ENCODE peak calls at places on chromosomes 13 and 19, in nine cellular contexts. W is astrocyte; L is heart left ventricle; J is stomach; V is cardiac muscle cell; X is effector memory CD4-positive, alpha-beta T cell; N is breast epithelium; B is GM23338; T is vagina. G is an unnamed sample. For H3K4me1, the result is how much of the 10 kb centered on the place peaks cover.

GRCh38 chr19:41311613-41312012 is 1.6 kb downstream of the CCDC97 start:
- DNase-seq in B (no peak), W (no peak), X (no peak), J (no peak), L (no peak), N (no peak), T (no peak), V (no peak), G (no peak)

GRCh38 chr19:37986048-37986750 is 79.2 kb downstream of the SIPA1L3 start:
- DNase-seq in T (no peak), B (no peak), X (no peak), N (no peak), W (no peak), J (no peak), L (no peak), V (no peak), G (no peak)

GRCh38 chr13:72458701-72459100 is 268.7 kb downstream of the MZT1 start:
- DNase-seq in N (no peak), X (no peak), V (peak), J (no peak), L (no peak), B (peak), W (peak), T (no peak), G (no peak)

GRCh38 chr13:65677906-65678305 is 1552.2 kb downstream of the PCDH9 start:
- DNase-seq in T (no peak), B (peak), X (no peak), N (no peak), W (peak), L (no peak), V (no peak), J (no peak), G (no peak)

GRCh38 chr13:45882626-45883025 is 31.1 kb upstream of the SIAH3 start:
- DNase-seq in V (no peak), X (no peak), J (no peak), T (no peak), N (no peak), B (peak), W (no peak), L (no peak), G (no peak)

GRCh38 chr13:80168089-80168850 is 172.7 kb downstream of the SPRY2 start:
- DNase-seq in X (no peak), W (peak), V (peak), L (no peak), J (no peak), B (no peak), N (no peak), T (no peak), G (no peak)

GRCh38 chr13:100827489-100828000 is 152.9 kb upstream of the TMTC4 start:
- DNase-seq in W (no peak), V (no peak), B (no peak), J (no peak), L (no peak), X (no peak), N (no peak), T (no peak), G (no peak)

GRCh38 chr19:16168465-16169081 is 4.8 kb downstream of the CIB3 start:
- DNase-seq in V (no peak), L (no peak), N (no peak), J (no peak), X (no peak), T (no peak), B (peak), W (peak), G (no peak)

GRCh38 chr13:52786747-52787146 is 47.1 kb upstream of the CNMD start:
- DNase-seq in N (no peak), W (no peak), X (no peak), J (no peak), T (no peak), L (no peak), V (no peak), B (no peak), G (no peak)

GRCh38 chr13:37870489-37870845 is 895 bp upstream of the TRPC4 start:
- DNase-seq in W (peak), X (no peak), T (no peak), N (no peak), B (no peak), V (no peak), L (no peak), J (no peak), G (no peak)

GRCh38 chr13:95184317-95184716 is 116.9 kb downstream of the ABCC4 start:
- DNase-seq in J (no peak), L (no peak), T (no peak), W (no peak), X (no peak), V (no peak), N (no peak), B (no peak), G (no peak)

GRCh38 chr13:53150568-53150967 is 122.0 kb downstream of the OLFM4 start:
- DNase-seq in W (no peak), L (no peak), B (no peak), V (no peak), N (no peak), X (no peak), J (peak), T (no peak), G (no peak)

GRCh38 chr13:99730403-99730802 is 229.1 kb downstream of the TM9SF2 start:
- DNase-seq in J (no peak), N (no peak), W (no peak), B (no peak), X (no peak), T (no peak), V (no peak), L (no peak), G (no peak)

GRCh38 chr19:47436712-47437401 is 17.5 kb upstream of the MEIS3 start:
- DNase-seq in L (peak), V (peak), T (no peak), N (peak), B (peak), X (peak), W (no peak), J (peak), G (no peak)

GRCh38 chr13:110339975-110340550 is 33.0 kb downstream of the COL4A2 start:
- DNase-seq in T (no peak), X (no peak), N (no peak), L (no peak), W (no peak), V (no peak), J (no peak), B (no peak), G (no peak)

GRCh38 chr19:32652893-32653625 is 21.9 kb downstream of the ANKRD27 start:
- DNase-seq in X (no peak), V (peak), W (peak), J (peak), N (peak), B (no peak), L (peak), T (no peak), G (no peak)

GRCh38 chr19:30696514-30696913 is 324.3 kb downstream of the ZNF536 start:
- DNase-seq in X (no peak), V (peak), B (peak), W (no peak), L (peak), T (no peak), N (no peak), J (no peak), G (no peak)

GRCh38 chr13:97384366-97384765 is 49.6 kb upstream of the RAP2A start:
- DNase-seq in T (no peak), J (no peak), V (no peak), W (no peak), N (no peak), X (no peak), L (no peak), B (no peak), G (no peak)

GRCh38 chr13:114099191-114099590 is 33.2 kb downstream of the RASA3 start:
- DNase-seq in W (peak), V (peak), N (no peak), X (no peak), L (peak), B (no peak), T (no peak), J (no peak), G (peak)

GRCh38 chr13:89380101-89380500 is 1708.9 kb downstream of the SLITRK5 start:
- DNase-seq in V (no peak), T (no peak), B (no peak), X (no peak), N (no peak), W (peak), L (no peak), J (peak), G (no peak)

GRCh38 chr19:16698914-16699313 is 20.7 kb upstream of the NWD1 start:
- DNase-seq in N (peak), W (no peak), J (no peak), B (no peak), L (peak), V (no peak), X (no peak), T (no peak), G (no peak)

GRCh38 chr19:17658240-17658639 is 29.9 kb downstream of the UNC13A start:
- DNase-seq in L (no peak), J (no peak), X (no peak), T (no peak), N (no peak), W (no peak), B (no peak), V (no peak), G (no peak)

GRCh38 chr13:31978021-31978420 is 53.6 kb upstream of the FRY start:
- DNase-seq in V (no peak), W (peak), T (no peak), X (no peak), N (no peak), J (no peak), B (no peak), L (no peak), G (no peak)

GRCh38 chr13:98143157-98143553 is 261 bp downstream of the FARP1 start:
- DNase-seq in W (no peak), X (no peak), V (peak), J (no peak), L (peak), T (no peak), N (no peak), B (no peak), G (no peak)

GRCh38 chr13:44854264-44855060 is 134.8 kb downstream of the NUFIP1 start:
- DNase-seq in T (no peak), V (peak), W (no peak), B (no peak), J (peak), X (no peak), N (no peak), L (peak), G (no peak)

GRCh38 chr13:81171065-81171647 is 830.2 kb upstream of the SPRY2 start:
- DNase-seq in L (no peak), J (no peak), V (peak), N (no peak), B (peak), T (no peak), W (no peak), X (no peak), G (no peak)

GRCh38 chr13:33727356-33728083 is 90.4 kb upstream of the RFC3 start:
- DNase-seq in T (no peak), W (no peak), L (no peak), N (no peak), B (no peak), X (no peak), V (no peak), J (no peak), G (no peak)

GRCh38 chr19:18773682-18774081 is 17.4 kb downstream of the COMP start:
- DNase-seq in X (no peak), T (no peak), J (no peak), W (no peak), V (no peak), N (no peak), B (no peak), L (no peak), G (no peak)

GRCh38 chr19:33297401-33298145 is 4.8 kb downstream of the CEBPA start:
- DNase-seq in X (no peak), V (no peak), T (no peak), N (no peak), L (no peak), J (no peak), B (no peak), W (no peak), G (no peak)

GRCh38 chr19:40530091-40530901 is 46.4 kb upstream of the SHKBP1 start:
- DNase-seq in W (no peak), V (peak), N (no peak), X (no peak), L (no peak), J (no peak), B (peak), T (no peak), G (no peak)

GRCh38 chr13:64662887-64663593 is 2567.1 kb downstream of the PCDH9 start:
- DNase-seq in T (no peak), N (no peak), V (no peak), X (no peak), W (no peak), L (no peak), B (no peak), J (no peak), G (no peak)

GRCh38 chr19:22472180-22472637 is 50.1 kb upstream of the ZNF98 start:
- DNase-seq in N (no peak), T (no peak), V (no peak), L (no peak), J (no peak), B (no peak), X (no peak), W (no peak), G (no peak)

GRCh38 chr19:41175825-41176734 is 16.9 kb upstream of the CYP2S1 start:
- DNase-seq in X (no peak), V (peak), N (peak), J (peak), T (no peak), L (peak), W (peak), B (peak), G (no peak)

GRCh38 chr19:51293571-51294210 is 17.8 kb upstream of the IGLON5 start:
- DNase-seq in T (no peak), X (no peak), J (no peak), W (no peak), V (no peak), B (peak), N (no peak), L (no peak), G (no peak)
- H3K4me3 ChIP-seq in T (no peak), X (no peak), J (no peak), W (no peak), V (no peak), B (peak), N (no peak), L (no peak), G (no peak)

GRCh38 chr19:13083008-13083404 is 19.7 kb downstream of the LYL1 start:
- DNase-seq in B (no peak), W (no peak), J (no peak), N (no peak), T (no peak), V (no peak), X (no peak), L (no peak), G (no peak)
- H3K4me1 ChIP-seq in B (under half), W (under half), J (half or more), N (under half), T (half or more), V (under half), X (under half), L (under half), G (half or more)

DNA sequence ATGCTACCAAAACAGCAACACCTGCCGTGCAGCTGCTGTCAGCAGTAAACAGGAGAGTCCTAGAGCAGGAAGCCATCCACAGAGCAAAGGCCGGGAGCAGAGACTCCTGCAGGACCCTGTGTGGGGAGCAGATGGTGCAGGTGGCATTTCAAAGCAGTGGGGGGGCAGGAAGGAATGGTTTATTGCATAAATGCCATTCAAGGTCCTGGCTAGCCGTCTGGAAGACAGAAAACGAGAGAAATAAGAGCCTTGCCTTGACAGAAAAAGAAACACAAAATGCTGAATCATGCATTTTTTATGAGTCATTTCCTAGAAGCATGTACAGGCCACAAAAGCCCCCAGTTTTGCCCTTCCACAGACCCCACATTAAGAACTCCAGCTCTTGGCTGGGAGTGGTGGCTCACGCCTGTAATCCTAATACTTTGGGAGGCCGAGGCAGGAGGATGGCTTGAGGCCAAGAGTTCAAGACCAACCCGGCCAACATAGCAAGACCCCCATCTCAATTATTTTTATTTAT is 5.4 kb downstream of the RSPH6A start:
- DNase-seq in X (no peak), B (peak), V (no peak), W (peak), L (no peak), N (no peak), T (no peak), J (no peak), G (no peak)
- H3K4me3 ChIP-seq in X (no peak), B (no peak), V (no peak), W (no peak), L (no peak), N (no peak), T (no peak), J (no peak), G (no peak)

GRCh38 chr13:105634059-105634458 is 901.4 kb downstream of the EFNB2 start:
- DNase-seq in B (no peak), T (no peak), V (no peak), X (no peak), J (no peak), L (no peak), N (no peak), W (no peak), G (no peak)
- H3K4me1 ChIP-seq in B (under half), T (under half), V (under half), X (under half), J (under half), L (under half), N (under half), W (under half), G (under half)

GRCh38 chr13:76944457-76944856 is 3.9 kb upstream of the ACOD1 start:
- DNase-seq in T (no peak), B (no peak), W (peak), J (no peak), V (no peak), N (no peak), X (no peak), L (no peak), G (no peak)
- H3K4me3 ChIP-seq in T (no peak), B (no peak), W (no peak), J (no peak), V (no peak), N (no peak), X (no peak), L (no peak), G (no peak)

GRCh38 chr19:50820549-50821247 is 2.9 kb downstream of the KLK1 start:
- DNase-seq in V (no peak), W (no peak), N (no peak), B (peak), X (no peak), T (no peak), L (no peak), J (no peak), G (no peak)

GRCh38 chr19:50819636-50820035 is 4.0 kb downstream of the KLK1 start:
- DNase-seq in N (no peak), X (no peak), V (no peak), B (no peak), W (no peak), J (no peak), L (no peak), T (no peak), G (no peak)

GRCh38 chr19:50818859-50819472 is 4.6 kb downstream of the KLK1 start:
- DNase-seq in W (no peak), X (no peak), N (no peak), J (no peak), B (no peak), V (no peak), L (no peak), T (no peak), G (no peak)

GRCh38 chr19:50820086-50820485 is 3.5 kb downstream of the KLK1 start:
- DNase-seq in B (no peak), T (no peak), L (no peak), N (no peak), V (no peak), W (no peak), J (no peak), X (no peak), G (no peak)

GRCh38 chr19:50817941-50818858 is 5.4 kb downstream of the KLK1 start:
- DNase-seq in W (no peak), B (peak), T (no peak), X (no peak), N (no peak), J (peak), L (peak), V (peak), G (no peak)
- H3K4me1 ChIP-seq in W (under half), B (under half), T (under half), X (under half), N (under half), J (under half), L (under half), V (under half), G (under half)

DNA sequence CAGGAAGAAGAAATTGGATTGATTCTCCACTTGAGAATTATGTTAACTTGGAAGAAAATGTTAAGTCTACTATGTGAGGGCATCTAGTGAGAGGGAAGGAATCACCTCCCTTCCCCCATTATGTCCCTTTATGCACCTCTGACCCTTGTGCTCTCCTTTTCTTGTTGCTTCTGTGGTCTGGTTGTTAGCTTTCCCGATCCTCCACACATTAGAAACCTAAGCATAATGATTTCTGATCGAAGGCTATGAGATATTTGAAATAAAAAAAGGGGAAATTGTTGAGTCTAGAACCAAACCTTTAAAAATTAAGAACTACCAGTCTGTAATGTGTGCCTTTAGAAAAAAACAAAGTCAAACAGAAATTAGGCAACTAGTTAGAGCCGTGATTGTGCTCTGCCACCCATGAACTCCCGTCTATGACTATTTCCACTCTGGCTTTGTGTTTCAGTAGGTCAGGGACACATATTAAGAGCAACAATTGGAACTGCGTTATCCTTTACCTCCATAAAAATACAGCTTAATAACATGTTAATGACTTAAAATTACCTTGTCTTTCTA is 463 bp upstream of the GPC6 start:
- DNase-seq in T (no peak), N (no peak), X (no peak), L (no peak), B (no peak), W (no peak), J (no peak), V (peak), G (no peak)
- H3K4me3 ChIP-seq in T (peak), N (peak), X (no peak), L (peak), B (peak), W (peak), J (peak), V (peak), G (peak)

GRCh38 chr13:27679896-27680295 is 58.2 kb downstream of the POLR1D start:
- DNase-seq in T (no peak), N (no peak), V (no peak), W (no peak), X (no peak), L (no peak), J (no peak), B (no peak), G (no peak)

GRCh38 chr13:27679396-27679795 is 57.7 kb downstream of the POLR1D start:
- DNase-seq in T (no peak), W (no peak), J (no peak), B (no peak), V (no peak), L (no peak), X (no peak), N (no peak), G (no peak)

GRCh38 chr13:27678306-27679040 is 56.8 kb downstream of the POLR1D start:
- DNase-seq in V (no peak), X (no peak), T (no peak), B (peak), J (peak), W (no peak), N (no peak), L (no peak), G (no peak)

GRCh38 chr13:27680465-27680864 is 58.8 kb downstream of the POLR1D start:
- DNase-seq in L (no peak), J (no peak), N (no peak), V (no peak), W (no peak), T (no peak), X (no peak), B (no peak), G (no peak)
- H3K4me1 ChIP-seq in L (under half), J (under half), N (under half), V (under half), W (under half), T (under half), X (under half), B (under half), G (under half)

GRCh38 chr19:1849132-1849474 is 820 bp upstream of the REXO1 start:
- DNase-seq in L (no peak), V (no peak), T (no peak), X (no peak), W (no peak), N (no peak), J (no peak), B (no peak), G (no peak)
- H3K4me3 ChIP-seq in L (no peak), V (no peak), T (no peak), X (no peak), W (no peak), N (no peak), J (no peak), B (no peak), G (no peak)

GRCh38 chr13:42393573-42394360 is 121.8 kb downstream of the AKAP11 start:
- DNase-seq in N (no peak), V (no peak), B (no peak), J (no peak), T (no peak), X (no peak), L (no peak), W (no peak), G (no peak)

GRCh38 chr13:42395066-42395821 is 123.3 kb downstream of the AKAP11 start:
- DNase-seq in T (no peak), V (no peak), J (no peak), N (no peak), W (no peak), L (no peak), X (no peak), B (no peak), G (no peak)

GRCh38 chr13:42392706-42393572 is 121.0 kb downstream of the AKAP11 start:
- DNase-seq in X (no peak), B (no peak), J (no peak), T (no peak), L (no peak), N (no peak), V (no peak), W (peak), G (no peak)

GRCh38 chr13:42396501-42396900 is 124.5 kb downstream of the AKAP11 start:
- DNase-seq in J (no peak), X (no peak), W (no peak), L (no peak), N (no peak), V (no peak), T (no peak), B (no peak), G (no peak)

GRCh38 chr13:42394361-42395065 is 122.6 kb downstream of the AKAP11 start:
- DNase-seq in L (no peak), N (no peak), V (no peak), B (no peak), W (no peak), T (no peak), X (no peak), J (no peak), G (no peak)
- H3K4me1 ChIP-seq in L (under half), N (under half), V (under half), B (under half), W (under half), T (under half), X (under half), J (under half), G (under half)